ENCODE peak calls at places on chromosome 20, in four cellular contexts. V, D, M and L are unnamed samples. For H3K4me1, the result is how much of the 10 kb centered on the place peaks cover.

GRCh38 chr20:45550765-45551164 is 3.6 kb upstream of the EPPIN start:
- DNase-seq in V (no peak), D (no peak), M (no peak), L (no peak)

GRCh38 chr20:6698056-6698455 is 69.4 kb upstream of the BMP2 start:
- DNase-seq in V (no peak), D (no peak), M (no peak), L (no peak)

GRCh38 chr20:15818651-15819071 is 754.6 kb downstream of the KIF16B start:
- DNase-seq in V (no peak), D (no peak), M (no peak), L (no peak)

GRCh38 chr20:58876437-58876836 is 23.9 kb downstream of the GNAS start:
- DNase-seq in V (no peak), D (no peak), M (no peak), L (no peak)

GRCh38 chr20:56575961-56576360 is 42.9 kb downstream of the FAM209B start:
- DNase-seq in V (no peak), D (no peak), M (no peak), L (no peak)

GRCh38 chr20:5078399-5078958 is 41.3 kb downstream of the PCNA start:
- DNase-seq in V (peak), D (peak), M (peak), L (peak)

GRCh38 chr20:52035498-52035897 is 156.1 kb downstream of the ZFP64 start:
- DNase-seq in V (no peak), D (no peak), M (no peak), L (no peak)

GRCh38 chr20:8220716-8221115 is 88.7 kb downstream of the PLCB1 start:
- DNase-seq in V (no peak), D (no peak), M (no peak), L (no peak)

GRCh38 chr20:12306107-12306506 is 388.4 kb downstream of the BTBD3 start:
- DNase-seq in V (peak), D (no peak), M (no peak), L (no peak)

GRCh38 chr20:18496740-18497592 is at the start of gene RBBP9:
- DNase-seq in V (peak), D (peak), M (peak), L (peak)

GRCh38 chr20:15039088-15039762 is 701.8 kb upstream of the FLRT3 start:
- DNase-seq in V (no peak), D (no peak), M (no peak), L (no peak)

GRCh38 chr20:8062781-8063180 is 43.2 kb upstream of the TMX4 start:
- DNase-seq in V (no peak), D (no peak), M (no peak), L (no peak)

GRCh38 chr20:11989018-11989771 is 71.5 kb downstream of the BTBD3 start:
- DNase-seq in V (peak), D (no peak), M (no peak), L (no peak)

GRCh38 chr20:17077030-17077429 is 149.8 kb upstream of the PCSK2 start:
- DNase-seq in V (no peak), D (no peak), M (no peak), L (no peak)

GRCh38 chr20:15179426-15180190 is 842.2 kb upstream of the FLRT3 start:
- DNase-seq in V (no peak), D (no peak), M (peak), L (no peak)

GRCh38 chr20:3686867-3687321 is 5.1 kb upstream of the ADAM33 start:
- DNase-seq in V (peak), D (no peak), M (peak), L (peak)

GRCh38 chr20:10554285-10554684 is 119.2 kb downstream of the SLX4IP start:
- DNase-seq in V (no peak), D (no peak), M (no peak), L (no peak)
- H3K4me1 ChIP-seq in V (under half), D (under half), M (under half), L (under half)

DNA sequence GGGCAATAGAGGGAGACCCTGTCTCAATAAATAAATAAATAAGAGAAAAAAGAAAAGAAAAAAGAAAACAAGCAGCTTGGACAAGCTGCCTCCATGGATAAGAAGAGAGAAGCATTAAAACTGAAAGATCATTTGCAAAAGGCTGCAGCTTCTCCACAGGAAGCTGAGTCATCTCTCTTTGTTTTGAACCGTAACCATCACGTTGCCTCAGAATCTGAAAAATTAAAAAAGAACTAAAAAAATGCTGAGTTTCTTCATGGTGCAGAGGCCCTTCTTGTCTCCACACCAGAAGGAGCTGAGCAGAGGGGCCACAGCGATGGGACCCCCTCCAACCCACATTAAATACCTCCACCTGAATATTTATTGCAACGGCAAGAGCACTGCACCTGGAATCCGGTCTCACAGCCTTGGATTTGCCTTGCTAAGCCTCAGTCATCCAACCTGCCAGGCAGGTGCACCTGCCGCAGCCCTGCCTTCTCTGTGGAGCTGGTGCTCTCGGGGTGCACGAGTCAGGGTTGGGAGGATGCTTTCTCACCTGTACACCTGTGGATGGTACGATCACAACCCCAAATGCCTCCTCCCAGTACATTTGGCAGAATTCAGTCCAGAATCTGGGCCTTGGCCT is 28.1 kb downstream of the TOX2 start:
- DNase-seq in V (peak), D (peak), M (no peak), L (no peak)
- H3K4me1 ChIP-seq in V (under half), D (under half), M (under half), L (under half)

GRCh38 chr20:32534661-32535240 is 50.4 kb downstream of the NOL4L start:
- DNase-seq in V (no peak), D (peak), M (no peak), L (no peak)
- H3K4me1 ChIP-seq in V (under half), D (half or more), M (under half), L (under half)

GRCh38 chr20:34580588-34580940 is 22.0 kb downstream of the MAP1LC3A start:
- DNase-seq in V (no peak), D (no peak), M (no peak), L (no peak)
- H3K4me1 ChIP-seq in V (under half), D (under half), M (half or more), L (under half)

DNA sequence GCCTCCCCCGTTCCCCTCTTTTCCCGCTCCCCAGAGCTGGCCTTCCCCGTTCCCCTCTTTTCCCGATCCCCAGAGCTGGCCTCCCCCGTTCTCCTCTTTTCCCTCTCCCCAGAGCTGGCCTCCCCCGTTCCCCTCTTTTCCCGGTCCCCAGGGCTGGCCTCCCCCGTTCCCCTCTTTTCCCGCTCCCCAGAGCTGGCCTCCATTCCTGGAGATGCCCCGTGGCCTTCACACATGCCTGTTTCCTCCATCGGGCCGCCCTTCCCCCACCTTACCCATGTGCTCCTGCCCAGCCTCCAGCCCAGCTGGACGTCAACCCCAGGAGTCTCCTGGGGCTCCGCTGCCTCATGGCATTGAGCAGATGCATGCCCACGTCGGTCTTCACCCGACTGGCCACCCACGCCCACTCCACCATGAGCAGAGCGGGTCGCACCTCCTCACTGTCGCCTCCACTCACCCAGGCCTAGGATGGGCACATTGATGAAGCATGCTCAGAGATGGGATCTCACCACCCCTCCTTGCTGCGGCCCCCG is 8.3 kb downstream of the SS18L1 start:
- DNase-seq in V (no peak), D (no peak), M (no peak), L (no peak)
- H3K4me1 ChIP-seq in V (under half), D (under half), M (under half), L (under half)

DNA sequence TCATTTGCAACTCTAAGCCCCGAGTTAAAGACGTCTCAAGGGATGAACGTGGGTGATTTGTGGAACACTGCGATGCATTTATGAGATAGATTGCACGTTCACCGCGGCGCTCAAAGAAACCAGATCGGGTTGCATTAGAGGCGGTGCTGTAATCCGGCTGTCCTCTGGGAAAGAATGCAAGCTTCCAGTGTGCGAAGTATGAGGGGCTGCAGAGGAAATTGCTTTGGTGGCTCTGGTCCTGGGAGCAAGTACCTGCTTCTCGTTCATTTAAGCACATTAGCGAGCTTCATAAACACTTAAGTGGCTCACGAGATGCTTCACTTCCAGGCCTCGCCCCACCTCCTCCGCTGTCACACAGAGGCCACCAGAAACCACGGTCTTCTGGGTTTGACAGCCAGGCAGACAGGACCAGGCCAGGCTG is 182.3 kb downstream of the CDH4 start:
- DNase-seq in V (peak), D (no peak), M (no peak), L (no peak)
- H3K4me1 ChIP-seq in V (under half), D (under half), M (under half), L (under half)

GRCh38 chr20:41052742-41053419 is 24.3 kb downstream of the TOP1 start:
- DNase-seq in V (peak), D (no peak), M (peak), L (no peak)

GRCh38 chr20:41049451-41049850 is 20.8 kb downstream of the TOP1 start:
- DNase-seq in V (no peak), D (no peak), M (no peak), L (no peak)

GRCh38 chr20:41048475-41049242 is 20.0 kb downstream of the TOP1 start:
- DNase-seq in V (no peak), D (peak), M (no peak), L (no peak)

GRCh38 chr20:41050361-41051019 is 21.9 kb downstream of the TOP1 start:
- DNase-seq in V (peak), D (no peak), M (no peak), L (no peak)

DNA sequence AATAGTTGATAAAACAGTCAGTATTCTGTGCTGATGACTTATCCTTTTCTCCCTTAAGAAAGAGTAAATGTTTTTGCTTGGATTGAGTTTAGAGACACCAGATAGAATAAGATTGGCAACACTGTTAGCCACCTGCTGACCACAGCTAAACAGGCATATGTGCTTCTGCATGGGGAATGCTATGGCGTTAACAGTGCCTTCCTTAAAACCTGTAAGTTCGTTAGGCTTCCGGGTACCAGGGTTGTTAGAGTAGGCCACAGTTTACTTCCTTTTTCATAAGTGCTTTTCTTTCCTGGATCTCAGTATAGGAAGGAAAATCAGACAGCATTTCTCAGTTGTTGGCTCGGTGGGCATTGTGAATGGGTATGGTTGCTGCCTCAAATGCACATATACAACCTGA is 22.8 kb downstream of the TOP1 start:
- DNase-seq in V (no peak), D (no peak), M (no peak), L (no peak)
- H3K4me1 ChIP-seq in V (half or more), D (under half), M (half or more), L (half or more)

DNA sequence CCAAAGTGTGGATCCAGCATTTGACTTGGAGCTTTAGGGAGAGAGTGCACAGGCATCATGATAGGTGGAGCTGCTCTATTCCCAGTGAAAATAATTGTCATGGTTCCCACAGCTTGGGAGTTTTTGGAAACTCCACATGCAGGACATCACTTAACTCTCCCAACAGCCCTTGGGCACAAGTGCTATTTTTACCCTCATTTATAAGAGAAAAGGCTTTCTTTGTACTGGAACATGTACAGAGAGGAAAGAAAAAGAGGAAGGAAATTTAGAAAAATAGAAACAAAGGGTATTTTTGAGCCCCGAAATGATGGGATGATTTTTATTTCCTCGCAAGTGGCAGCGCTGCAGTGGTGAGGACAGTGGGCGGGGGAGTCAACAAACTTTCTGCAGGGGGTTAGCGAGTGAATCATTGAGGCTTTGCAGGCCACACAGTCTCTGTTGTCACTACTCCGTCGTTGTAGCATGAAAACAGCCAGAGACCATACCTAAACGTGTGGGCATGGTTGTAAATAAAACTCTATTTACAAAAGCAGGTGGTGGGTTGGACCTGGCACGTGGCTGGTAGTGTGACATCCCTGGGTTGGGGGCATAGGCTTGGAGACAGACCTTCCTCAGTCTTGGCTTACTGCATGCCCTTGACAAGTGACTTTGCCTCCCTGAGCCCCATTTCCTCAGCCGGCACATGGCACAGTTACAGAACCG is 25.5 kb upstream of the OCSTAMP start:
- DNase-seq in V (no peak), D (no peak), M (no peak), L (no peak)
- H3K4me1 ChIP-seq in V (under half), D (under half), M (under half), L (under half)

DNA sequence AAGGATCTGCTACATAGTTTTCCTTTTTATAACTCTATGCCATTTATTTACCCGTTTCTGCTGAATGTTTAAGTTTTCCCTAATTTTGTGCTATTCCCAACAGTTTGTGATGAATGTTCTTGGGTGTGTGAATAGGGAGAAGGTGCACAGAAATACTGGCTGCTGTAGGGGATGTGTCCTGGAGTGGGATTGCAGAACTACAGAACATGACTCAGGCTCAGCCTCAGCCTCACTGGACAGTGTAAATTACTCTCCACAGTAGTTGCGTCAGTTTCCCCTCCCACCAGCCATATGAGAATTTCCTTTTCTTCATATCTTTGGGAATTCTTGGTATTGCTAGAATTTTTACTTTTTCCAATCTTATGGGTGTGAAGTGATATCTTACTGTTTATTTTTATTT is 57.0 kb downstream of the SLX4IP start:
- DNase-seq in V (peak), D (no peak), M (no peak), L (no peak)
- H3K4me1 ChIP-seq in V (under half), D (under half), M (under half), L (under half)

GRCh38 chr20:44186201-44186600 is 787 bp downstream of the JPH2 start:
- DNase-seq in V (no peak), D (no peak), M (no peak), L (peak)
- H3K4me1 ChIP-seq in V (half or more), D (under half), M (under half), L (half or more)